ENCODE peak calls at places on chromosomes 1 and 21, in four cellular contexts. R is sigmoid colon, W is stomach, D is endothelial cell of umbilical vein. B is an unnamed sample.
A peak's percentile ranks its signal among the peaks of the same experiment; 100 is the strongest.

GRCh38 chr1:6026095-6026809 is 19.4 kb upstream of the KCNAB2 start:
- DNase-seq in R (peak; percentile 83), W (peak; percentile 79), D (no peak), B (peak; percentile 39)

GRCh38 chr1:154751690-154752089 is 118.4 kb downstream of the KCNN3 start:
- DNase-seq in R (peak; percentile 83), W (peak; percentile 3), D (no peak), B (no peak)

GRCh38 chr1:68166348-68166747 is 66.0 kb downstream of the WLS start:
- DNase-seq in R (no peak), W (no peak), D (no peak), B (no peak)

GRCh38 chr1:7640350-7640749 is 130.7 kb upstream of the VAMP3 start:
- DNase-seq in R (no peak), W (no peak), D (no peak), B (no peak)

GRCh38 chr1:185155600-185156320 is 993 bp downstream of the TRMT1L start:
- DNase-seq in R (no peak), W (no peak), D (no peak), B (no peak)

GRCh38 chr1:209911746-209912145 is 26.3 kb upstream of the SYT14 start:
- DNase-seq in R (no peak), W (no peak), D (no peak), B (no peak)

GRCh38 chr1:101509370-101509769 is 272.6 kb downstream of the S1PR1 start:
- DNase-seq in R (no peak), W (no peak), D (no peak), B (no peak)

GRCh38 chr1:193625255-193625654 is 438.8 kb upstream of the B3GALT2 start:
- DNase-seq in R (no peak), W (no peak), D (no peak), B (no peak)

GRCh38 chr1:50427818-50428779 is 4.9 kb upstream of the DMRTA2 start:
- DNase-seq in R (no peak), W (no peak), D (no peak), B (no peak)

GRCh38 chr1:230131457-230131856 is 64.4 kb downstream of the GALNT2 start:
- DNase-seq in R (no peak), W (no peak), D (no peak), B (no peak)

GRCh38 chr1:75672528-75673393 is 51.7 kb upstream of the ACADM start:
- DNase-seq in R (no peak), W (no peak), D (no peak), B (no peak)

GRCh38 chr1:117059334-117059677 is 820 bp upstream of the TTF2 start:
- DNase-seq in R (no peak), W (peak; percentile 76), D (no peak), B (peak; percentile 32)

GRCh38 chr1:89081005-89081404 is 16.0 kb upstream of the GBP1 start:
- DNase-seq in R (no peak), W (no peak), D (peak; percentile 61), B (no peak)

GRCh38 chr21:15521644-15522001 is 208.2 kb upstream of the USP25 start:
- DNase-seq in R (no peak), W (no peak), D (no peak), B (no peak)

GRCh38 chr1:213135572-213135971 is 84.5 kb downstream of the RPS6KC1 start:
- DNase-seq in R (no peak), W (no peak), D (peak; percentile 64), B (no peak)

DNA sequence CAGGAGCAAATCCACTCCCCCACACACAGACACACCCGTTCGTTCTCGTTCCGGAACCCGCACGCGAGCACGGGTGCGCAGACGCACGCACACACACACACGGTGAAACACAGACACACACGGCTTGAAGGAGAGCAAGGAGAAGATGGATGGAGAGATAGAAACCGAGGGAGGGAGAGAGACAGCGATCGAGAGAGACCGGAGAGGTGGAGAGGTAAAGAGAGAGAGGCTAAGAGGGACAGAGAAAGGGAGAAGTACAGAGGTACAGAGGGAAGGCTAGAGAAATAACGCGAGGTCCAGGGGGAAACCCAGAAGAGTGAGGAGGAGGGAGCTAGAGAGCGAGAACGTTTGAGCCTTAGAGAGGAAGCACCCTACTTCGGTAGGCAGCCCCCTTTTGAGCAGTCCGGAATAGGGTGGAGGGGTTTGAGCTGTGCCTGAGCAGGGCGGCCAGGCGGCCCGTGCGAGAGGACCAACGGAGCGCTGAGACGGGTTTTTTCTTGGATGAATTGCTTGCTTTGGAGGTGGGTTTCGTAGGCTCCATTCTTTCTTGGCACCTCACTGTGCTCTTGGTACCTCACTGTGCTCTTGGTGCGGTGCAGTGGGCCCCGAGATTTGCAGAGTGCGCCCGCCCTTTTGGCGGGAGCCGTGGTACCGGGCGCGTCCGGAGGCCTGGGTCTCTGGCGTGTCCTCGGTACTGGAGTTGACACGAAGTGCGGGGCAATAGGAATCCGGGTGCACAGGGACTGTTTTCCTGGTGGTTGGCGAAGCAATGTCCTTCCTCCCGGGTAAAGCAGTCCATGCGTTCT is 88.4 kb upstream of the RHOU start:
- DNase-seq in R (no peak), W (peak; percentile 32), D (peak; percentile 5), B (no peak)
- H3K27me3 ChIP-seq in R (peaks cover 45% of the 10 kb centered on the region), W (peaks cover 35% of the 10 kb centered on the region), D (peaks cover 39% of the 10 kb centered on the region), B (peaks cover 4% of the 10 kb centered on the region)

GRCh38 chr1:175128523-175128922 is 60.9 kb downstream of the TNN start:
- DNase-seq in R (no peak), W (no peak), D (no peak), B (no peak)
- H3K4me3 ChIP-seq in R (no peak overlapping the region), W (no peak overlapping the region), D (no peak overlapping the region), B (no peak overlapping the region)

DNA sequence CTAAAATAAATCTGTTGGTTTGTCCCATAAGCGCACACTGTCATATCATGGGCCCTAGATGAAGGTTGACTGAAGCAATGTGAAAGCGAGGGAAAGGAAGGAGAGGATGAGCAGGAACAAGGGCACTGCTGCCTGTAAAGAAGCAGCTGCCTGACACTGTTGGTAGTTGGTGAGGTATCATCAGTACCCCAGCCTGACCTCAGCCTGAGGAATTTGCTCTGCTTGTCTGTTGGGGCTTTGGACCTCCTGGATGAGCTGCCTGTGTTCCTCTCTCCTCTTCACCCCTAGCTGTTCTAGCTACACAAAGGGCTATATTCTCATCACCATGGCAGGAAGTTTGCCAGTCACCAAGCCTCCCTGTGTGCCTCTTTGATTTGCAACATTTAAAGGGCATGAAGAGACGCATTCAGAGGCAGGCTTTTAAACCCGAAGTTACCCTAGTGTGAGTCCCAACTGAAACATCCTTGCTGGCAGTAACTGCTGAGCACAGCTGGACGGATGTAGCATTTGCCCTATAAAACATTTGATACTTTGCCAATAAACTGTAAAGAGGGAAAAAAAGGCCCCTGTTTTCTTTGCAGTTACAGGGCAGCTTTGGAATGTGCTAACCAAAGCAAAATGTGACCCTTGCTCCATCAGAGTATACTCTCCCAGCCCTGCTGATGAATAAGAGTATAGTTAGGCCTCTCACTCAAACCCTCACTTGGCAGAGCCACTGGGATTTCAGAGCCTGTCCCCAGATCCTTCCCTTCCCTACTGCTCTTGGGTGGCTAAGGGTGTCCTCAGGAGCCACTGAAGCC is 22.2 kb upstream of the SPATA6 start:
- DNase-seq in R (peak; percentile 67), W (no peak), D (peak; percentile 85), B (peak; percentile 51)
- TF ChIP-seq POLR2AphosphoS5 in R (peak; percentile 59), W (no peak), D (no peak), B (peak; percentile 55)

GRCh38 chr1:98045211-98046030 is 124.6 kb upstream of the DPYD start:
- DNase-seq in R (no peak), W (peak; percentile 23), D (peak; percentile 68), B (no peak)
- H3K27me3 ChIP-seq in R (peaks cover 22% of the 10 kb centered on the region), W (peaks cover 34% of the 10 kb centered on the region), D (no peaks in the 10 kb centered on the region), B (peaks cover 25% of the 10 kb centered on the region)

GRCh38 chr1:87841332-87841731 is 512.7 kb downstream of the LMO4 start:
- DNase-seq in R (no peak), W (no peak), D (no peak), B (no peak)
- H3K4me3 ChIP-seq in R (no peak overlapping the region), W (no peak overlapping the region), D (no peak overlapping the region), B (no peak overlapping the region)

GRCh38 chr1:181149326-181150000 is 61.0 kb downstream of the IER5 start:
- DNase-seq in R (peak; percentile 25), W (peak; percentile 43), D (no peak), B (no peak)
- TF ChIP-seq POLR2AphosphoS5 in R (no peak), W (no peak), D (no peak), B (no peak)

DNA sequence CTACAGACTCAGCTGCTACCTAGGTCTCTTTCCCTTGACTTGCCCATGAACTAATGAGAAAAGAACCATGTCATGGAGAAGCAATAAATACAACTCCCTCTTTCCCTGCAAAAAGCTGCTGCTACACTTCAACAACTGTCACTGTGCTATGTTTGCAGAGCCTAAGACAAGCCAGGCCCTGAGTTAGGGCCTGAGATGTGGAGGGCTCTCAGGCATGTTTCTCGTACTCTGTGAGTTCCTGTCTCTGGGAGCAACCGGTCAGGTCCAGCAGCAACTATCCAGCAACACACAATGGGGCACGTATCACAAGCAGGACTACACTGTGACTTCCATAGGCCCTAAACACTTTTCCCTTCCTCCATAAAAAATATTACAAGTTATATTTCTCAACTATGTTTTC is 91.7 kb downstream of the JAK1 start:
- DNase-seq in R (no peak), W (no peak), D (no peak), B (no peak)
- H3K27me3 ChIP-seq in R (no peaks in the 10 kb centered on the region), W (no peaks in the 10 kb centered on the region), D (no peaks in the 10 kb centered on the region), B (no peaks in the 10 kb centered on the region)

GRCh38 chr1:195597929-195598328 is 1010.3 kb downstream of the KCNT2 start:
- DNase-seq in R (no peak), W (no peak), D (no peak), B (no peak)
- H3K4me3 ChIP-seq in R (no peak overlapping the region), W (no peak overlapping the region), D (no peak overlapping the region), B (no peak overlapping the region)

B was measured in prostate gland.